ENCODE peak calls at places on chromosomes 5 and 9, in six cellular contexts. Y, W, H, V, R and G are unnamed samples.

GRCh38 chr5:53679261-53679660 is 118.8 kb downstream of the NDUFS4 start:
- DNase-seq in Y (no peak), W (peak), H (no peak), V (no peak), R (no peak), G (no peak)

GRCh38 chr9:33151007-33151557 is 16.1 kb downstream of the B4GALT1 start:
- DNase-seq in Y (peak), W (peak), H (no peak), V (peak), R (no peak), G (no peak)

GRCh38 chr5:94776167-94776566 is 157.7 kb downstream of the SLF1 start:
- DNase-seq in Y (no peak), W (no peak), H (no peak), V (no peak), R (no peak), G (no peak)

GRCh38 chr5:133714161-133714915 is 102.0 kb upstream of the FSTL4 start:
- DNase-seq in Y (no peak), W (no peak), H (no peak), V (no peak), R (no peak), G (no peak)

GRCh38 chr5:55636711-55637110 is 75.4 kb downstream of the SLC38A9 start:
- DNase-seq in Y (peak), W (peak), H (no peak), V (peak), R (no peak), G (peak)

GRCh38 chr9:134494905-134495304 is 146.7 kb upstream of the COL5A1 start:
- DNase-seq in Y (peak), W (no peak), H (no peak), V (no peak), R (no peak), G (no peak)

GRCh38 chr9:738209-738915 is 103.1 kb upstream of the DMRT1 start:
- DNase-seq in Y (peak), W (peak), H (peak), V (peak), R (no peak), G (no peak)

GRCh38 chr9:126528967-126529366 is 84.8 kb upstream of the LMX1B start:
- DNase-seq in Y (no peak), W (no peak), H (no peak), V (no peak), R (no peak), G (no peak)

GRCh38 chr5:123670981-123671557 is 159.1 kb downstream of the CSNK1G3 start:
- DNase-seq in Y (peak), W (peak), H (peak), V (peak), R (no peak), G (peak)

GRCh38 chr5:59525957-59526356 is 367.6 kb downstream of the PDE4D start:
- DNase-seq in Y (no peak), W (peak), H (no peak), V (no peak), R (no peak), G (no peak)

DNA sequence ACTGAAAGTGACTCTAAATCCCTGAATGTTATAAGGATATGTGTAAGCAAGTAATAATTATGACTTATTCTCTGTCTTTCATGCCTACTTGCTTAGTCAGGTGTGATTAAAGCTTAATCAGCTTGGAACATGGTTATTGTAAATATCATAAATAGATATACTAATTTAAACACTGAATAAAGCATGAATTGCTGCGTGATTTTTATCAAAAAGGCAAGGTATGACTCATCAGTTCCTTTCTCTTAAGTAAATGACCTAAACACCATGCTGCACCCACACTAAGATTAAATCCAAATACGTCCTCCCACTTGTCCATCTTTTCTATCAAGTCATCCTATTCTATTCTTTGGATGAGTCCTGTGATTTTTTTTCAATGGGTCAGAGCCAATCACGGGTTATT is 124.6 kb upstream of the MTAP start:
- DNase-seq in Y (no peak), W (peak), H (peak), V (no peak), R (no peak), G (no peak)
- H3K27ac ChIP-seq in Y (no peak), W (peak), H (peak), V (no peak), R (no peak), G (no peak)

GRCh38 chr9:137109250-137110146 is 5.0 kb downstream of the DPP7 start:
- DNase-seq in Y (no peak), W (no peak), H (no peak), V (no peak), R (no peak), G (no peak)
- TF ChIP-seq POLR2A in Y (no peak), W (no peak), H (no peak), V (no peak), R (no peak), G (no peak)

GRCh38 chr9:122248448-122248865 is 16.2 kb downstream of the RBM18 start:
- DNase-seq in Y (no peak), W (no peak), H (peak), V (no peak), R (no peak), G (no peak)

GRCh38 chr9:122251351-122251750 is 13.3 kb downstream of the RBM18 start:
- DNase-seq in Y (no peak), W (no peak), H (no peak), V (no peak), R (no peak), G (no peak)

GRCh38 chr9:122254761-122255160 is 9.9 kb downstream of the RBM18 start:
- DNase-seq in Y (no peak), W (no peak), H (no peak), V (no peak), R (no peak), G (no peak)

GRCh38 chr9:122256206-122256605 is 8.4 kb downstream of the RBM18 start:
- DNase-seq in Y (no peak), W (no peak), H (no peak), V (no peak), R (no peak), G (no peak)

DNA sequence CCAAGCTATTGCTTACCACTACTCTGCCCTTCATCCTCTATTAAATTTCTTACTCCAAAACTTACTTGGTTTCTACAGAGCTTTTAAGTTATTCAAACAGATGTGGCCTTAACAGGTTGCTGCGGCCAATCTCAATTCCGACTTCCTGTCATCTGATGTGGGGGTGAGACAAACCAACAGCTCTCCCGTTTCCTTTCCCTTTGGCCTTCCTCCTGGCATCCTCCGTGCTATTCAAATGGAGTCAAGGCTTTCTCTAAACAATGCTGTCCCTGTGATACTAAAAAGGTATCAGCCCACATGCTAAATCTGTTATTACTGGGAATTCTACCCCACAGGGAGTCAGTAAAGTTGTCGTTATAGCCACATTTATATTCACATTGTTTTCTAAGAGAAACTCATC is 11.8 kb downstream of the RBM18 start:
- DNase-seq in Y (no peak), W (no peak), H (no peak), V (peak), R (no peak), G (no peak)
- H3K27ac ChIP-seq in Y (no peak), W (no peak), H (no peak), V (peak), R (peak), G (no peak)

GRCh38 chr5:181190711-181191525 is 14.1 kb downstream of the TRIM7 start:
- DNase-seq in Y (peak), W (peak), H (no peak), V (peak), R (peak), G (peak)

GRCh38 chr5:181188700-181189362 is 16.2 kb downstream of the TRIM7 start:
- DNase-seq in Y (peak), W (peak), H (peak), V (peak), R (no peak), G (peak)

GRCh38 chr5:181189962-181190710 is 14.9 kb downstream of the TRIM7 start:
- DNase-seq in Y (peak), W (no peak), H (no peak), V (no peak), R (peak), G (peak)

GRCh38 chr5:181187500-181188213 is 17.3 kb downstream of the TRIM7 start:
- DNase-seq in Y (peak), W (peak), H (peak), V (peak), R (peak), G (peak)

DNA sequence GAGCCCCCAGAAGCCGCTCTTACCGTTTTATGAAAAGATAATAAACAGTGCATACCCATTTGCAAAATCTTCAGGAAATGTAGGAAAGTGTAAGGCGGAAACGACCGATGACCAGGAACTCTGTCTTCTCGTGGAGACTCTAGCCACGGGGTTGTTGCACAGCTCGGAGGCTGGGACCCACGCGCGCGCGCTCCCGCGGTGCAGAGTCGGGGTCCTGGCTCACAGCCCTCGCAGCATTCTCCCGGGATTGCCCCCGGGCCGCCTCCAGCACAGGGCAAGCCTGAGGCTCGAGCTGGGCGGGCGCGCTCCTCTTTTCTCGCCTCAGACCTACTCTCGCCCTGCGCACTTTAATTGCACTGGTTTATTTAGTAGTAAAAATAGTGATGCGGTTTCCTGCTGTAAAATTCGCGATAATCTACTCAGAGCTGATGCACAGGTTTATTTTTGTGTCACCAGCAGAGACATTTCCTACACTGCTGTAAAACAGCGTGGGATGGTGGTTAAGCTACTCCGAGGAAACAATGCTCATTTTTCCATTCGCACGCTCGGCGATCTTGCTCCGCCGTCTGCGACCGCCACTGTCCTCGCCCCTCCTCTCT is 15.5 kb downstream of the TRIM7 start:
- DNase-seq in Y (peak), W (no peak), H (no peak), V (no peak), R (peak), G (peak)
- TF ChIP-seq POLR2A in Y (no peak), W (no peak), H (no peak), V (no peak), R (no peak), G (no peak)

GRCh38 chr5:132229236-132229635 is 1.6 kb upstream of the P4HA2 start:
- DNase-seq in Y (peak), W (no peak), H (no peak), V (no peak), R (no peak), G (peak)

GRCh38 chr5:132227235-132227484 is 493 bp downstream of the P4HA2 start:
- DNase-seq in Y (no peak), W (no peak), H (no peak), V (no peak), R (no peak), G (no peak)

GRCh38 chr5:132228241-132229035 is 785 bp upstream of the P4HA2 start:
- DNase-seq in Y (peak), W (no peak), H (no peak), V (peak), R (peak), G (peak)

GRCh38 chr5:132226516-132227234 is 978 bp downstream of the P4HA2 start:
- DNase-seq in Y (peak), W (no peak), H (no peak), V (peak), R (peak), G (no peak)

DNA sequence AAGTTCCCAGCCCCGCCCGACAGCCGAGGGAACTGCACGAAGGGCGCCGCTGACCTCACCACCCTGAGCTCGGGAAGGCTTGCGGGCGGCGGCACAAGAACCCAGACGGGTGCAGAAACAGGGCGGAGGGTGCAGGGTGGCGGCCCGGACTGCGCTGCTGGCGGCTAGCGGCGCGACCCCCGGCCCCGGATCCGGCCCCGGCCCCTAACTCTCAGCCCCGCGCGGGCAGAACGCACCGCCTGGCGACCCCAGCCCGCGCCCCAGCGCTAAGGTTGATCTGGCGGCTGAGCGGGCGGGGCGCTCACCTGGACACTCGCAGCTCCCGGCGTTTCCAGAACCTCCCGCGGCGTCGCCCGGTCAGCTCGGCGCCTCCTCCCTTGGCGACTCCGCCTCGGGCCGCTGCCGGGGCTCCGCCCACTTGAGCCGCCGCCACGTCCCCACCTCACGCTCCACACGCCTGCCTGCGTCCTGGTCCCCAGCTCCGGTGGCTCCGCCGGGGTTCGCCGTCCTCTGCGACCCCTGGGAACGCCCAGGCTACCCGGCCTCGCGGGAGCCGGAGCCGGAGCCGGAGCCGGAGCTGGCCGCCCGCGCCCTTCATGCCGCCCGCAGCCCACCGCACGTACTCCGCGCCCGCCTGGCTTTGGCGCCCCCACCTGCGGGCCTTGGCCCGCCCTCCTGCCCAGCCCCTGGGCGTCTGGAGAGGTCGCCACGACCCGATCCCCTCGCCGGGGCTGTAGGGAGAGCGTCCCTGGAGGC is at the start of gene P4HA2:
- DNase-seq in Y (peak), W (peak), H (peak), V (peak), R (peak), G (peak)
- H3K27ac ChIP-seq in Y (peak), W (peak), H (peak), V (peak), R (peak), G (peak)